ENCODE peak calls at places on chromosomes 6 and 20, in ten cellular contexts. M is HepG2, Z is ascending aorta, L is esophagus squamous epithelium, Y is gastrocnemius medialis, U is PC-9, C is OCI-LY7, B is A549, F is SK-N-SH, H is SJSA1. A is an unnamed sample. For H3K9me3, the result is how much of the 10 kb centered on the place peaks cover.

GRCh38 chr6:106039836-106040592 is 46.1 kb upstream of the PRDM1 start:
- DNase-seq in M (no peak), Z (no peak), L (no peak), Y (no peak), U (no peak), C (no peak), B (no peak), F (no peak), H (no peak), A (no peak)

GRCh38 chr20:34037767-34038166 is 44.1 kb downstream of the RALY start:
- DNase-seq in M (no peak), Z (no peak), L (no peak), Y (no peak), U (no peak), C (no peak), B (no peak), F (no peak), H (no peak), A (no peak)

GRCh38 chr6:56637640-56638039 is 5.0 kb downstream of the DST start:
- DNase-seq in M (peak), Z (no peak), L (no peak), Y (no peak), U (no peak), C (peak), B (peak), F (peak), H (peak), A (no peak)

GRCh38 chr20:45969712-45970634 is 2.0 kb downstream of the ZNF335 start:
- DNase-seq in M (peak), Z (no peak), L (no peak), Y (no peak), U (peak), C (peak), B (peak), F (peak), H (peak), A (no peak)

GRCh38 chr20:55522296-55522815 is 483.0 kb downstream of the CBLN4 start:
- DNase-seq in M (no peak), Z (no peak), L (no peak), Y (no peak), U (no peak), C (no peak), B (no peak), F (no peak), H (no peak), A (no peak)

GRCh38 chr20:6053776-6054688 is at the start of gene LRRN4:
- DNase-seq in M (peak), Z (no peak), L (no peak), Y (no peak), U (peak), C (no peak), B (no peak), F (no peak), H (no peak), A (no peak)

GRCh38 chr20:63974402-63975200 is 4.8 kb downstream of the SAMD10 start:
- DNase-seq in M (no peak), Z (no peak), L (no peak), Y (no peak), U (no peak), C (no peak), B (peak), F (peak), H (no peak), A (no peak)

GRCh38 chr6:192313-192664 is 100.0 kb upstream of the DUSP22 start:
- DNase-seq in M (no peak), Z (no peak), L (no peak), Y (no peak), U (no peak), C (no peak), B (no peak), F (no peak), H (no peak), A (no peak)

DNA sequence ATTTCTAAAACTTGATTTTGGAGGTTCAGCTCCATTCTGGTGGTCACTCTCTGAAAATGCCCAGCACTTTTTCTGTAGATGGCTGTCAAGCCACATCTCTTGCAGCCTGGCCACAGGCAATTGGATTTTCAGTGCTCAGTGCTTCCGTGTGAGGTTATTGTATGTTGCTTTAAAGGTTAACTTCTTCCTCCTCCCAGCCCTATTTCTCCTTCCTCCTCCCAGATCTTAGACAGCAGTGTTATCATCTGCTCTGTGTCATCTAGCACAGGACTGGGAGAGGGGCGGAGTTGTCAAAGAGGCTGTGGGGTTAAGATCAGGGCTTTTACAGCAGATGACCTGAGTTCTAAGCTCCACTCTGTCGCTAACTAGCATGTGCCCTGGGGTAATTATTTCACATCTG is 129.0 kb downstream of the PHACTR3 start:
- DNase-seq in M (no peak), Z (no peak), L (no peak), Y (no peak), U (no peak), C (no peak), B (no peak), F (no peak), H (no peak), A (no peak)
- H3K9me3 ChIP-seq in M (under half), Z (under half), L (under half), Y (under half), U (under half), C (under half), B (under half), F (under half), H (under half), A (under half)

GRCh38 chr6:137159912-137160311 is 13.5 kb downstream of the IL22RA2 start:
- DNase-seq in M (no peak), Z (no peak), L (no peak), Y (no peak), U (no peak), C (no peak), B (no peak), F (no peak), H (no peak), A (no peak)
- H3K9me3 ChIP-seq in M (under half), Z (under half), L (under half), Y (under half), U (under half), C (under half), B (under half), F (under half), H (under half), A (under half)

GRCh38 chr20:51301026-51301425 is 241.5 kb downstream of the NFATC2 start:
- DNase-seq in M (no peak), Z (no peak), L (no peak), Y (no peak), U (no peak), C (no peak), B (no peak), F (no peak), H (no peak), A (no peak)
- H3K9me3 ChIP-seq in M (under half), Z (under half), L (under half), Y (under half), U (under half), C (under half), B (under half), F (under half), H (under half), A (under half)

GRCh38 chr6:142381845-142382378 is 80.1 kb downstream of the ADGRG6 start:
- DNase-seq in M (no peak), Z (no peak), L (no peak), Y (no peak), U (no peak), C (no peak), B (no peak), F (no peak), H (no peak), A (no peak)
- H3K9me3 ChIP-seq in M (under half), Z (under half), L (under half), Y (under half), U (under half), C (under half), B (under half), F (under half), H (under half), A (under half)

GRCh38 chr20:19122395-19122794 is 90.0 kb upstream of the SLC24A3 start:
- DNase-seq in M (no peak), Z (no peak), L (no peak), Y (no peak), U (no peak), C (no peak), B (no peak), F (no peak), H (no peak), A (no peak)
- H3K9me3 ChIP-seq in M (under half), Z (under half), L (under half), Y (under half), U (under half), C (under half), B (under half), F (under half), H (under half), A (under half)

DNA sequence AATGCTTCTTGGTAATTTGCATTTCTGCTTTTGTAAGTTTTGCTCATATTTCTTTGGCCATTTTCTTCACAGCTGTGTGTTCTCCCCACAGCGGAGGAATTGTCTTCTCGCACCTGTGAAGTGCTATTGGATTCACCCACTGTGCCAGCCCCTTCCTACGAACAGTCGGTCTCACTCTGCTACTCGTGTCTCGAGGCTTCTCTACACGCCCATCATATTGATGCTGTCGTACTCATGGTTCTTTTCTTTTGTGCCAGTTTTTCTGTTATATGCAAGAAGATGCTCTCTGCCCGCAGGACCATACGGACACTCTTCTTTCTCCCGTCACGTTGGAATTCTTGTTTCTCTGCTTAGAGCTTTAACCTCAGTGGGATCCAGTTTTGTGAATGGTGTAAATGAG is 200.3 kb downstream of the DLL1 start:
- DNase-seq in M (no peak), Z (no peak), L (no peak), Y (no peak), U (no peak), C (peak), B (no peak), F (no peak), H (no peak), A (no peak)
- H3K9me3 ChIP-seq in M (under half), Z (under half), L (under half), Y (under half), U (under half), C (under half), B (under half), F (under half), H (under half), A (under half)

GRCh38 chr20:43804781-43805180 is 78.0 kb upstream of the GTSF1L start:
- DNase-seq in M (no peak), Z (no peak), L (no peak), Y (no peak), U (no peak), C (no peak), B (no peak), F (no peak), H (no peak), A (no peak)
- H3K9me3 ChIP-seq in M (under half), Z (under half), L (under half), Y (under half), U (under half), C (under half), B (under half), F (under half), H (under half), A (under half)

GRCh38 chr20:59577037-59577808 is 27.1 kb upstream of the PHACTR3 start:
- DNase-seq in M (no peak), Z (no peak), L (no peak), Y (no peak), U (no peak), C (no peak), B (no peak), F (peak), H (no peak), A (no peak)
- H3K9me3 ChIP-seq in M (under half), Z (under half), L (under half), Y (under half), U (under half), C (under half), B (under half), F (under half), H (under half), A (under half)